ENCODE peak calls at places on chromosomes 16 and 17, in ten cellular contexts. One of them, this sample, is unnamed.

GRCh38 chr17:5500247-5500803 is 14.0 kb downstream of the MIS12 start:
- DNase-seq in adrenal gland: no peak
- DNase-seq in mammary epithelial cell: no peak
- DNase-seq in cardiac muscle cell: no peak
- DNase-seq in AG08395: peak; percentile 13
- DNase-seq in LHCN-M2: no peak
- DNase-seq in H9: peak; percentile 50
- DNase-seq in activated CD4-positive, alpha-beta T cell treated with anti-CD3 and anti-CD28 coated beads for 36 hours: peak; percentile 16
- DNase-seq in immature natural killer cell: no peak
- DNase-seq in activated effector memory CD4-positive, alpha-beta T cell treated with Interleukin-2 at 50 U/mL for 16 hours: no peak
- DNase-seq in this sample: no peak

GRCh38 chr16:27326738-27327585 is 13.2 kb downstream of the IL4R start:
- DNase-seq in adrenal gland: peak; percentile 83
- DNase-seq in mammary epithelial cell: peak; percentile 96
- DNase-seq in cardiac muscle cell: peak; percentile 95
- DNase-seq in AG08395: peak; percentile 93
- DNase-seq in LHCN-M2: peak; percentile 90
- DNase-seq in H9: peak; percentile 96
- DNase-seq in activated CD4-positive, alpha-beta T cell treated with anti-CD3 and anti-CD28 coated beads for 36 hours: peak; percentile 66
- DNase-seq in immature natural killer cell: no peak
- DNase-seq in activated effector memory CD4-positive, alpha-beta T cell treated with Interleukin-2 at 50 U/mL for 16 hours: peak; percentile 18
- DNase-seq in this sample: peak; percentile 10

GRCh38 chr16:79598341-79599181 is 2.0 kb downstream of the MAF start:
- DNase-seq in adrenal gland: peak; percentile 47
- DNase-seq in mammary epithelial cell: peak; percentile 64
- DNase-seq in cardiac muscle cell: peak; percentile 50
- DNase-seq in AG08395: no peak
- DNase-seq in LHCN-M2: peak; percentile 79
- DNase-seq in H9: peak; percentile 76
- DNase-seq in activated CD4-positive, alpha-beta T cell treated with anti-CD3 and anti-CD28 coated beads for 36 hours: peak; percentile 66
- DNase-seq in immature natural killer cell: peak; percentile 62
- DNase-seq in activated effector memory CD4-positive, alpha-beta T cell treated with Interleukin-2 at 50 U/mL for 16 hours: peak; percentile 47
- DNase-seq in this sample: peak; percentile 64

GRCh38 chr17:50114849-50115357 is 15.1 kb downstream of the SAMD14 start:
- DNase-seq in adrenal gland: peak; percentile 54
- DNase-seq in mammary epithelial cell: peak; percentile 37
- DNase-seq in cardiac muscle cell: peak; percentile 75
- DNase-seq in AG08395: peak; percentile 61
- DNase-seq in LHCN-M2: peak; percentile 66
- DNase-seq in H9: peak; percentile 81
- DNase-seq in activated CD4-positive, alpha-beta T cell treated with anti-CD3 and anti-CD28 coated beads for 36 hours: peak; percentile 65
- DNase-seq in immature natural killer cell: peak; percentile 35
- DNase-seq in activated effector memory CD4-positive, alpha-beta T cell treated with Interleukin-2 at 50 U/mL for 16 hours: no peak
- DNase-seq in this sample: no peak

GRCh38 chr16:51762081-51762995 is 611.3 kb upstream of the SALL1 start:
- DNase-seq in adrenal gland: peak; percentile 80
- DNase-seq in mammary epithelial cell: peak; percentile 49
- DNase-seq in cardiac muscle cell: peak; percentile 81
- DNase-seq in AG08395: peak; percentile 79
- DNase-seq in LHCN-M2: peak; percentile 47
- DNase-seq in H9: peak; percentile 78
- DNase-seq in activated CD4-positive, alpha-beta T cell treated with anti-CD3 and anti-CD28 coated beads for 36 hours: peak; percentile 79
- DNase-seq in immature natural killer cell: peak; percentile 0
- DNase-seq in activated effector memory CD4-positive, alpha-beta T cell treated with Interleukin-2 at 50 U/mL for 16 hours: no peak
- DNase-seq in this sample: peak; percentile 50

GRCh38 chr16:27769561-27770222 is 219.7 kb downstream of the KATNIP start:
- DNase-seq in adrenal gland: no peak
- DNase-seq in mammary epithelial cell: peak; percentile 71
- DNase-seq in cardiac muscle cell: peak; percentile 56
- DNase-seq in AG08395: peak; percentile 40
- DNase-seq in LHCN-M2: peak; percentile 9
- DNase-seq in H9: no peak
- DNase-seq in activated CD4-positive, alpha-beta T cell treated with anti-CD3 and anti-CD28 coated beads for 36 hours: no peak
- DNase-seq in immature natural killer cell: no peak
- DNase-seq in activated effector memory CD4-positive, alpha-beta T cell treated with Interleukin-2 at 50 U/mL for 16 hours: no peak
- DNase-seq in this sample: no peak

GRCh38 chr16:85031451-85031850 is 3.9 kb downstream of the KIAA0513 start:
- DNase-seq in adrenal gland: no peak
- DNase-seq in mammary epithelial cell: no peak
- DNase-seq in cardiac muscle cell: no peak
- DNase-seq in AG08395: no peak
- DNase-seq in LHCN-M2: no peak
- DNase-seq in H9: no peak
- DNase-seq in activated CD4-positive, alpha-beta T cell treated with anti-CD3 and anti-CD28 coated beads for 36 hours: no peak
- DNase-seq in immature natural killer cell: no peak
- DNase-seq in activated effector memory CD4-positive, alpha-beta T cell treated with Interleukin-2 at 50 U/mL for 16 hours: no peak
- DNase-seq in this sample: no peak

GRCh38 chr17:32519769-32520701 is 33.2 kb downstream of the CDK5R1 start:
- DNase-seq in adrenal gland: no peak
- DNase-seq in mammary epithelial cell: no peak
- DNase-seq in cardiac muscle cell: peak; percentile 16
- DNase-seq in AG08395: peak; percentile 40
- DNase-seq in LHCN-M2: peak; percentile 61
- DNase-seq in H9: peak; percentile 55
- DNase-seq in activated CD4-positive, alpha-beta T cell treated with anti-CD3 and anti-CD28 coated beads for 36 hours: peak; percentile 76
- DNase-seq in immature natural killer cell: peak; percentile 69
- DNase-seq in activated effector memory CD4-positive, alpha-beta T cell treated with Interleukin-2 at 50 U/mL for 16 hours: peak; percentile 52
- DNase-seq in this sample: no peak

GRCh38 chr16:83934684-83934977 is 18.4 kb upstream of the OSGIN1 start:
- DNase-seq in adrenal gland: no peak
- DNase-seq in mammary epithelial cell: no peak
- DNase-seq in cardiac muscle cell: no peak
- DNase-seq in AG08395: no peak
- DNase-seq in LHCN-M2: no peak
- DNase-seq in H9: no peak
- DNase-seq in activated CD4-positive, alpha-beta T cell treated with anti-CD3 and anti-CD28 coated beads for 36 hours: no peak
- DNase-seq in immature natural killer cell: no peak
- DNase-seq in activated effector memory CD4-positive, alpha-beta T cell treated with Interleukin-2 at 50 U/mL for 16 hours: no peak
- DNase-seq in this sample: no peak

GRCh38 chr16:72947379-72948237 is 100.3 kb downstream of the ZFHX3 start:
- DNase-seq in adrenal gland: peak; percentile 68
- DNase-seq in mammary epithelial cell: no peak
- DNase-seq in cardiac muscle cell: no peak
- DNase-seq in AG08395: no peak
- DNase-seq in LHCN-M2: no peak
- DNase-seq in H9: no peak
- DNase-seq in activated CD4-positive, alpha-beta T cell treated with anti-CD3 and anti-CD28 coated beads for 36 hours: no peak
- DNase-seq in immature natural killer cell: no peak
- DNase-seq in activated effector memory CD4-positive, alpha-beta T cell treated with Interleukin-2 at 50 U/mL for 16 hours: no peak
- DNase-seq in this sample: no peak

GRCh38 chr17:2068589-2069051 is 13.7 kb downstream of the HIC1 start:
- DNase-seq in adrenal gland: no peak
- DNase-seq in mammary epithelial cell: no peak
- DNase-seq in cardiac muscle cell: peak; percentile 31
- DNase-seq in AG08395: no peak
- DNase-seq in LHCN-M2: peak; percentile 84
- DNase-seq in H9: no peak
- DNase-seq in activated CD4-positive, alpha-beta T cell treated with anti-CD3 and anti-CD28 coated beads for 36 hours: peak; percentile 53
- DNase-seq in immature natural killer cell: no peak
- DNase-seq in activated effector memory CD4-positive, alpha-beta T cell treated with Interleukin-2 at 50 U/mL for 16 hours: no peak
- DNase-seq in this sample: no peak

GRCh38 chr17:81354252-81354943 is 40.9 kb upstream of the BAHCC1 start:
- DNase-seq in adrenal gland: no peak
- DNase-seq in mammary epithelial cell: no peak
- DNase-seq in cardiac muscle cell: no peak
- DNase-seq in AG08395: no peak
- DNase-seq in LHCN-M2: no peak
- DNase-seq in H9: no peak
- DNase-seq in activated CD4-positive, alpha-beta T cell treated with anti-CD3 and anti-CD28 coated beads for 36 hours: no peak
- DNase-seq in immature natural killer cell: no peak
- DNase-seq in activated effector memory CD4-positive, alpha-beta T cell treated with Interleukin-2 at 50 U/mL for 16 hours: no peak
- DNase-seq in this sample: no peak

GRCh38 chr17:80422276-80422675 is 7.3 kb downstream of the ENDOV start:
- DNase-seq in adrenal gland: no peak
- DNase-seq in mammary epithelial cell: no peak
- DNase-seq in cardiac muscle cell: no peak
- DNase-seq in AG08395: no peak
- DNase-seq in LHCN-M2: no peak
- DNase-seq in H9: no peak
- DNase-seq in activated CD4-positive, alpha-beta T cell treated with anti-CD3 and anti-CD28 coated beads for 36 hours: no peak
- DNase-seq in immature natural killer cell: no peak
- DNase-seq in activated effector memory CD4-positive, alpha-beta T cell treated with Interleukin-2 at 50 U/mL for 16 hours: no peak
- DNase-seq in this sample: no peak

GRCh38 chr16:67238806-67239470 is 8.3 kb downstream of the FHOD1 start:
- DNase-seq in adrenal gland: peak; percentile 17
- DNase-seq in mammary epithelial cell: no peak
- DNase-seq in cardiac muscle cell: no peak
- DNase-seq in AG08395: no peak
- DNase-seq in LHCN-M2: no peak
- DNase-seq in H9: no peak
- DNase-seq in activated CD4-positive, alpha-beta T cell treated with anti-CD3 and anti-CD28 coated beads for 36 hours: no peak
- DNase-seq in immature natural killer cell: no peak
- DNase-seq in activated effector memory CD4-positive, alpha-beta T cell treated with Interleukin-2 at 50 U/mL for 16 hours: no peak
- DNase-seq in this sample: no peak

GRCh38 chr16:6021544-6021943 is 923.9 kb upstream of the EEF2KMT start:
- DNase-seq in adrenal gland: no peak
- DNase-seq in mammary epithelial cell: no peak
- DNase-seq in cardiac muscle cell: no peak
- DNase-seq in AG08395: no peak
- DNase-seq in LHCN-M2: no peak
- DNase-seq in H9: no peak
- DNase-seq in activated CD4-positive, alpha-beta T cell treated with anti-CD3 and anti-CD28 coated beads for 36 hours: no peak
- DNase-seq in immature natural killer cell: no peak
- DNase-seq in activated effector memory CD4-positive, alpha-beta T cell treated with Interleukin-2 at 50 U/mL for 16 hours: no peak
- DNase-seq in this sample: no peak